ENCODE peak calls at places on chromosome 9, in seven cellular contexts. L, X, H, B, R, V and D are unnamed samples.

GRCh38 chr9:137788561-137789294 is 88.9 kb upstream of the CACNA1B start:
- DNase-seq in L (no peak), X (no peak), H (no peak), B (no peak), R (no peak), V (no peak), D (no peak)

GRCh38 chr9:124139001-124139400 is 118.7 kb upstream of the NEK6 start:
- DNase-seq in L (no peak), X (no peak), H (no peak), B (no peak), R (no peak), V (no peak), D (no peak)

GRCh38 chr9:137494104-137494544 is 35.0 kb upstream of the NSMF start:
- DNase-seq in L (no peak), X (no peak), H (no peak), B (peak; percentile 16), R (no peak), V (no peak), D (no peak)

GRCh38 chr9:101513351-101513750 is 20.3 kb upstream of the RNF20 start:
- DNase-seq in L (no peak), X (no peak), H (no peak), B (no peak), R (no peak), V (no peak), D (no peak)

GRCh38 chr9:99026271-99026955 is 78.5 kb upstream of the TGFBR1 start:
- DNase-seq in L (no peak), X (no peak), H (no peak), B (no peak), R (no peak), V (no peak), D (no peak)

GRCh38 chr9:22446950-22447606 is 454 bp downstream of the DMRTA1 start:
- DNase-seq in L (peak; percentile 83), X (peak; percentile 88), H (no peak), B (peak; percentile 98), R (peak; percentile 20), V (peak; percentile 41), D (peak; percentile 15)

GRCh38 chr9:106653111-106653697 is 209.8 kb upstream of the ZNF462 start:
- DNase-seq in L (no peak), X (no peak), H (no peak), B (no peak), R (no peak), V (no peak), D (no peak)

GRCh38 chr9:114220129-114220541 is 64.8 kb downstream of the COL27A1 start:
- DNase-seq in L (no peak), X (no peak), H (no peak), B (no peak), R (no peak), V (no peak), D (no peak)

GRCh38 chr9:109776391-109776790 is 3.6 kb upstream of the PALM2AKAP2 start:
- DNase-seq in L (no peak), X (no peak), H (no peak), B (no peak), R (no peak), V (no peak), D (no peak)

GRCh38 chr9:76302947-76303550 is 91.2 kb downstream of the RFK start:
- DNase-seq in L (peak; percentile 52), X (peak; percentile 56), H (peak; percentile 15), B (peak; percentile 80), R (peak; percentile 43), V (no peak), D (peak; percentile 52)

GRCh38 chr9:14037331-14037730 is 276.6 kb downstream of the NFIB start:
- DNase-seq in L (no peak), X (no peak), H (no peak), B (peak; percentile 38), R (no peak), V (no peak), D (no peak)

GRCh38 chr9:111076043-111076442 is 37.8 kb upstream of the LPAR1 start:
- DNase-seq in L (no peak), X (no peak), H (no peak), B (no peak), R (no peak), V (no peak), D (no peak)

GRCh38 chr9:16119861-16120641 is 567.2 kb downstream of the CCDC171 start:
- DNase-seq in L (no peak), X (no peak), H (no peak), B (no peak), R (no peak), V (no peak), D (no peak)

GRCh38 chr9:68872026-68872501 is 141.8 kb downstream of the PRKACG start:
- DNase-seq in L (peak; percentile 47), X (peak; percentile 74), H (no peak), B (peak; percentile 97), R (no peak), V (no peak), D (no peak)

GRCh38 chr9:107548298-107549142 is 59.0 kb upstream of the KLF4 start:
- DNase-seq in L (no peak), X (no peak), H (no peak), B (peak; percentile 33), R (no peak), V (no peak), D (no peak)

GRCh38 chr9:127561491-127562270 is 50.4 kb upstream of the STXBP1 start:
- DNase-seq in L (no peak), X (no peak), H (no peak), B (peak; percentile 66), R (no peak), V (no peak), D (no peak)

GRCh38 chr9:131096490-131097258 is at the start of gene AIF1L:
- DNase-seq in L (no peak), X (peak; percentile 72), H (no peak), B (peak; percentile 89), R (peak; percentile 33), V (peak; percentile 17), D (no peak)

GRCh38 chr9:113910036-113910639 is 34.0 kb downstream of the ZNF618 start:
- DNase-seq in L (peak; percentile 95), X (peak; percentile 64), H (no peak), B (peak; percentile 83), R (no peak), V (no peak), D (no peak)

GRCh38 chr9:11319477-11320060 is 706.8 kb upstream of the PTPRD start:
- DNase-seq in L (peak; percentile 53), X (peak; percentile 93), H (no peak), B (peak; percentile 79), R (no peak), V (no peak), D (no peak)

GRCh38 chr9:137778914-137779313 is 98.7 kb upstream of the CACNA1B start:
- DNase-seq in L (no peak), X (no peak), H (no peak), B (no peak), R (no peak), V (no peak), D (no peak)

GRCh38 chr9:92176068-92176799 is 61.0 kb upstream of the SPTLC1 start:
- DNase-seq in L (no peak), X (no peak), H (no peak), B (peak; percentile 24), R (no peak), V (no peak), D (peak; percentile 13)

GRCh38 chr9:105673850-105674387 is 11.7 kb downstream of the TAL2 start:
- DNase-seq in L (no peak), X (no peak), H (no peak), B (no peak), R (no peak), V (no peak), D (no peak)

GRCh38 chr9:97510797-97511761 is 9.6 kb downstream of the TMOD1 start:
- DNase-seq in L (peak; percentile 10), X (no peak), H (no peak), B (peak; percentile 61), R (no peak), V (no peak), D (peak; percentile 62)

GRCh38 chr9:91789941-91790340 is 160.1 kb downstream of the ROR2 start:
- DNase-seq in L (no peak), X (no peak), H (no peak), B (no peak), R (no peak), V (no peak), D (no peak)

GRCh38 chr9:107637421-107638420 is 148.2 kb upstream of the KLF4 start:
- DNase-seq in L (peak; percentile 6), X (no peak), H (no peak), B (peak; percentile 90), R (peak; percentile 8), V (no peak), D (peak; percentile 42)

GRCh38 chr9:94084314-94084713 is at the start of gene PTPDC1:
- DNase-seq in L (no peak), X (peak; percentile 32), H (no peak), B (peak; percentile 67), R (no peak), V (no peak), D (no peak)

GRCh38 chr9:618478-618877 is 223.0 kb upstream of the DMRT1 start:
- DNase-seq in L (no peak), X (no peak), H (no peak), B (no peak), R (no peak), V (no peak), D (no peak)

GRCh38 chr9:4680750-4681149 is 1.4 kb downstream of the CDC37L1 start:
- DNase-seq in L (no peak), X (no peak), H (no peak), B (peak; percentile 18), R (no peak), V (no peak), D (no peak)

GRCh38 chr9:127158995-127159801 is 36.8 kb upstream of the ANGPTL2 start:
- DNase-seq in L (no peak), X (peak; percentile 82), H (no peak), B (peak; percentile 90), R (no peak), V (no peak), D (no peak)

GRCh38 chr9:115167175-115167574 is 49.2 kb upstream of the TNC start:
- DNase-seq in L (no peak), X (no peak), H (no peak), B (no peak), R (no peak), V (no peak), D (no peak)

GRCh38 chr9:14525840-14526239 is 167.4 kb downstream of the ZDHHC21 start:
- DNase-seq in L (no peak), X (peak; percentile 61), H (no peak), B (peak; percentile 69), R (no peak), V (no peak), D (no peak)

GRCh38 chr9:5549671-5550650 is 39.6 kb downstream of the PDCD1LG2 start:
- DNase-seq in L (no peak), X (no peak), H (no peak), B (peak; percentile 73), R (no peak), V (no peak), D (no peak)

GRCh38 chr9:16207161-16207560 is 654.3 kb downstream of the CCDC171 start:
- DNase-seq in L (no peak), X (peak; percentile 13), H (peak; percentile 5), B (peak; percentile 54), R (no peak), V (no peak), D (no peak)

GRCh38 chr9:82052081-82052480 is 63.5 kb downstream of the SPATA31D1 start:
- DNase-seq in L (no peak), X (no peak), H (no peak), B (no peak), R (no peak), V (no peak), D (no peak)

GRCh38 chr9:75071530-75072122 is 16.3 kb downstream of the NMRK1 start:
- DNase-seq in L (no peak), X (no peak), H (no peak), B (peak; percentile 55), R (no peak), V (peak; percentile 73), D (no peak)

GRCh38 chr9:15357050-15357653 is 50.1 kb upstream of the TTC39B start:
- DNase-seq in L (peak; percentile 82), X (peak; percentile 55), H (peak; percentile 50), B (no peak), R (no peak), V (peak; percentile 56), D (no peak)

GRCh38 chr9:133574791-133575672 is 34.2 kb downstream of the FAM163B start:
- DNase-seq in L (no peak), X (no peak), H (no peak), B (no peak), R (no peak), V (no peak), D (no peak)

GRCh38 chr9:137388589-137389427 is 34.2 kb downstream of the EXD3 start:
- DNase-seq in L (no peak), X (no peak), H (no peak), B (no peak), R (no peak), V (no peak), D (no peak)